ENCODE peak calls at places on chromosomes 11 and 22, in five cellular contexts. A is NCI-H524; D is NCI-H2081 treated with DMSO at 0.1 percent for 48 hours; P is activated T-helper 1 cell treated with anti-CD3 and anti-CD28 coated beads, Interleukin-12 subunit alpha, Interleukin-12 subunit beta, Interleukin-2, Interleukin-4 antibody, amounts not matched to agents 30 ng/mL and 10 ng/mL and 1 ng/mL, durations not matched to agents 14 hours and 24 hours and 36 hours; Z is osteocyte. Y is an unnamed sample.

GRCh38 chr22:36425977-36426523 is 38.3 kb upstream of the MYH9 start:
- DNase-seq in Z (no peak), D (no peak), A (peak; percentile 51), P (no peak), Y (no peak)

GRCh38 chr11:67675058-67675747 is 780 bp upstream of the ALDH3B2 start:
- DNase-seq in A (no peak), D (no peak), P (no peak), Z (no peak), Y (peak; percentile 31)

GRCh38 chr11:66081505-66081904 is 11.4 kb downstream of the PACS1 start:
- DNase-seq in A (no peak), P (peak; percentile 70), Z (peak; percentile 51), D (no peak), Y (no peak)

GRCh38 chr11:68414457-68415221 is 45.9 kb upstream of the PPP6R3 start:
- DNase-seq in A (no peak), Z (no peak), P (no peak), D (no peak), Y (no peak)

GRCh38 chr11:122343247-122343646 is 227.2 kb upstream of the BLID start:
- DNase-seq in P (no peak), D (no peak), A (no peak), Z (no peak), Y (no peak)

GRCh38 chr11:36492724-36493304 is 17.3 kb downstream of the TRAF6 start:
- DNase-seq in A (peak; percentile 46), P (no peak), D (no peak), Z (no peak), Y (no peak)

GRCh38 chr22:39284142-39284980 is 35.1 kb downstream of the RPL3 start:
- DNase-seq in P (no peak), D (no peak), Z (no peak), A (no peak), Y (no peak)

GRCh38 chr11:12128191-12128841 is 17.9 kb downstream of the MICAL2 start:
- DNase-seq in P (no peak), Z (no peak), D (no peak), A (no peak), Y (no peak)

GRCh38 chr22:44396727-44397722 is 84.3 kb upstream of the SHISAL1 start:
- DNase-seq in Z (peak; percentile 63), P (no peak), D (no peak), A (no peak), Y (no peak)

GRCh38 chr22:46969961-46970360 is 207.5 kb downstream of the TBC1D22A start:
- DNase-seq in Z (no peak), A (no peak), D (no peak), P (no peak), Y (no peak)

GRCh38 chr22:20247010-20247505 is 21.1 kb downstream of the RTN4R start:
- DNase-seq in A (peak; percentile 45), D (no peak), P (no peak), Z (no peak), Y (no peak)

Y was measured in H1.